ENCODE peak calls at places on chromosomes 5 and 9, in eight cellular contexts. O is CD8-positive, alpha-beta T cell; C is keratinocyte; H is thyroid gland; A is mucosa of descending colon; J is psoas muscle; Z is tibial artery; N is cardiac fibroblast. E is an unnamed sample.

GRCh38 chr9:104780796-104781395 is 17.0 kb downstream of the NIPSNAP3B start:
- DNase-seq in A (no peak), J (no peak), C (no peak), H (no peak), N (peak; percentile 56), Z (no peak), O (no peak), E (peak; percentile 31)

GRCh38 chr9:131738838-131739191 is 1.1 kb downstream of the RAPGEF1 start:
- DNase-seq in N (no peak), H (peak; percentile 29), Z (no peak), C (no peak), A (no peak), J (no peak), O (no peak), E (no peak)

GRCh38 chr9:89779416-89779815 is 174.6 kb downstream of the GADD45G start:
- DNase-seq in J (no peak), Z (no peak), H (no peak), A (no peak), N (no peak), C (no peak), O (no peak), E (no peak)

GRCh38 chr9:34412336-34412735 is 35.6 kb upstream of the MYORG start:
- DNase-seq in H (no peak), A (no peak), Z (no peak), O (no peak), N (no peak), C (no peak), J (no peak), E (no peak)

GRCh38 chr9:97474373-97474925 is 27.0 kb upstream of the TMOD1 start:
- DNase-seq in C (no peak), H (no peak), A (no peak), J (no peak), O (no peak), Z (no peak), N (no peak), E (no peak)

GRCh38 chr9:131234799-131235479 is 41.4 kb downstream of the FAM78A start:
- DNase-seq in H (no peak), A (no peak), O (no peak), J (no peak), Z (no peak), C (no peak), N (no peak), E (no peak)

GRCh38 chr5:154112255-154112654 is 73.5 kb downstream of the MFAP3 start:
- DNase-seq in J (no peak), N (no peak), O (no peak), H (peak; percentile 29), Z (no peak), C (no peak), A (no peak), E (no peak)

GRCh38 chr9:88052446-88052845 is 78.1 kb upstream of the CDK20 start:
- DNase-seq in N (no peak), Z (no peak), O (no peak), A (no peak), H (no peak), J (no peak), C (no peak), E (no peak)

GRCh38 chr5:124394700-124395099 is 351.7 kb downstream of the ZNF608 start:
- DNase-seq in A (no peak), N (no peak), C (no peak), O (no peak), J (no peak), H (no peak), Z (no peak), E (no peak)

GRCh38 chr5:124393564-124394379 is 352.7 kb downstream of the ZNF608 start:
- DNase-seq in J (no peak), N (peak; percentile 31), Z (no peak), H (no peak), A (no peak), C (no peak), O (no peak), E (no peak)

GRCh38 chr5:124395899-124396298 is 350.5 kb downstream of the ZNF608 start:
- DNase-seq in N (no peak), Z (no peak), H (no peak), O (no peak), A (no peak), C (no peak), J (no peak), E (no peak)

GRCh38 chr5:124397290-124397689 is 349.1 kb downstream of the ZNF608 start:
- DNase-seq in Z (no peak), O (no peak), N (no peak), A (no peak), C (no peak), H (no peak), J (no peak), E (no peak)

GRCh38 chr5:124395287-124395686 is 351.2 kb downstream of the ZNF608 start:
- DNase-seq in Z (no peak), N (no peak), C (no peak), O (no peak), H (no peak), A (no peak), J (no peak), E (no peak)
- H3K4me3 ChIP-seq in Z (no peak overlapping the region), N (no peak overlapping the region), C (no peak overlapping the region), O (no peak overlapping the region), H (no peak overlapping the region), A (no peak overlapping the region), J (no peak overlapping the region), E (no peak overlapping the region)

DNA sequence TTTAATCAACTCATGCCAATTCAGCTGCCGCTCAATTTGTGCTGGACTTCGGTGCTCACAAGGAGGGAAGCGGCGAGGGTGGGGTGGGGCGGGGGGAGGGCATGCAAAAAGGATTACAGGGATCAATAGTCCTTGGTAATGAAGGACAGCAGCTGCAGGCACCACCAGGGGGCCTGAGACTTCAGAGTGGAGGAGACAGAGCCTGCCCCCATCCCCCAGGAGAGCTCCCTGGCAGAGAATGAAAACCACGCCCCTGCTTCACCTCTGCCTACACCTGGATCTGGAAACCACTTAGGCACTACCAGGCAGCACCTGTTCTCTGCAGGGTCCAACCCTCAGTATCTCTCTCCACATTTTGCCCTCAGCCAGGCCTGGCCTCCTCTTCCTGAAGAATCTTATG is 155.6 kb downstream of the TRIM32 start:
- DNase-seq in C (no peak), O (no peak), N (no peak), J (no peak), Z (no peak), A (no peak), H (no peak), E (no peak)
- TF ChIP-seq CTCF in C (peak; percentile 39), O (no peak), N (no peak), J (no peak), Z (no peak), A (no peak), H (no peak), E (no peak)

DNA sequence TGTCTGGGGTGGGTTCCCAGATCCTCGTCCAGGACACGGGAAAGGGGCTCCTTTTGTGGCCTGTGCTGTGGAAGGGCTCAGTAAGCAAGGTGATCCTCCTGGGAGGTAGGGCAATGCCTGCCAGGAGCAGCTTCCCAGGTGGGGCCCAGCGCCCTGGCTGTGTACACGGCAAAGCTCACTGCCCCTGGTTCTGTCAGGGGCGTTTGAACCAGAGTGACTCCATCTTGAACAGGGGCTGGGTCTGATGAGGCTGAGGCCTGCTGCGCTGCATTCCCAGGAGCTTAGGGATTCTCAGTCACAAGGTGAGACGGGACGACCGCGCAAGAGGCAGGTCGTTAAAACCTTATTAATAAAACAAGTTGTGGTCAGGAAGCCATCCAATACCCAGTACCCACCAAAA is 19.9 kb upstream of the SLC12A7 start:
- DNase-seq in N (no peak), A (no peak), J (no peak), C (no peak), O (no peak), H (no peak), Z (no peak), E (no peak)
- H3K4me3 ChIP-seq in N (no peak overlapping the region), A (no peak overlapping the region), J (no peak overlapping the region), C (no peak overlapping the region), O (no peak overlapping the region), H (no peak overlapping the region), Z (no peak overlapping the region), E (no peak overlapping the region)

GRCh38 chr5:95847261-95847592 is 24.7 kb upstream of the GLRX start:
- DNase-seq in C (no peak), O (no peak), N (no peak), A (no peak), H (no peak), Z (no peak), J (no peak), E (no peak)
- TF ChIP-seq CTCF in C (no peak), O (peak; percentile 5), N (no peak), A (no peak), H (no peak), Z (no peak), J (no peak), E (no peak)